ENCODE peak calls at places on chromosomes 5 and 9, in nine cellular contexts. I is activated CD8-positive, alpha-beta memory T cell treated with anti-CD3 and anti-CD28 coated beads, Interleukin-2, amount 50 U/mL, for 4 hours; K is NAMALWA; L is Kasumi-1; T is AG04450; J is activated T-helper 9 cell treated with anti-CD3 and anti-CD28 coated beads, Interleukin-2, amount 50 U/mL, for 16 hours; S is NCI-H2107; Z is COR-L47; O is T1000. Q is an unnamed sample.
A peak's percentile ranks its signal among the peaks of the same experiment; 100 is the strongest.

GRCh38 chr9:113854310-113854709 is 21.8 kb upstream of the ZNF618 start:
- DNase-seq in T (no peak), O (no peak), S (no peak), K (no peak), J (no peak), Z (no peak), L (no peak), I (no peak), Q (no peak)

GRCh38 chr5:6712136-6712581 is 1.1 kb upstream of the TENT4A start:
- DNase-seq in T (no peak), Z (peak; percentile 26), S (no peak), I (peak; percentile 44), J (peak; percentile 44), L (peak; percentile 52), K (peak; percentile 77), O (no peak), Q (peak; percentile 29)

GRCh38 chr5:171485668-171486067 is 66.2 kb downstream of the FGF18 start:
- DNase-seq in S (no peak), T (no peak), L (no peak), J (no peak), K (no peak), Z (no peak), I (no peak), O (no peak), Q (no peak)

GRCh38 chr5:52710310-52710971 is 77.3 kb upstream of the ITGA1 start:
- DNase-seq in L (no peak), O (no peak), J (no peak), I (no peak), Z (no peak), T (no peak), S (no peak), K (no peak), Q (no peak)

GRCh38 chr5:6829150-6829784 is 116.0 kb downstream of the TENT4A start:
- DNase-seq in O (no peak), K (no peak), J (peak; percentile 35), Z (no peak), L (no peak), I (no peak), S (no peak), T (no peak), Q (no peak)

GRCh38 chr9:137068539-137069507 is 1.5 kb downstream of the SAPCD2 start:
- DNase-seq in S (no peak), I (no peak), O (no peak), Z (no peak), L (no peak), K (no peak), J (no peak), T (no peak), Q (no peak)

GRCh38 chr5:89396262-89396975 is 513.4 kb upstream of the MEF2C start:
- DNase-seq in J (no peak), Z (no peak), L (peak; percentile 98), O (no peak), T (no peak), I (no peak), K (peak; percentile 38), S (no peak), Q (peak; percentile 86)

GRCh38 chr9:113446323-113446740 is 17.2 kb upstream of the RGS3 start:
- DNase-seq in Z (peak; percentile 30), L (peak; percentile 38), K (peak; percentile 54), J (no peak), I (no peak), O (no peak), T (no peak), S (peak; percentile 31), Q (no peak)

GRCh38 chr5:138752341-138752950 is 779 bp upstream of the CTNNA1 start:
- DNase-seq in I (no peak), K (no peak), L (no peak), T (no peak), J (no peak), Z (no peak), O (no peak), S (no peak), Q (no peak)

GRCh38 chr9:110217656-110218099 is 9.7 kb upstream of the C9orf152 start:
- DNase-seq in T (peak; percentile 8), I (no peak), L (peak; percentile 54), Z (no peak), K (peak; percentile 65), J (no peak), O (no peak), S (no peak), Q (no peak)